ENCODE peak calls at places on chromosomes 5 and 9, in ten cellular contexts. U, T, L, D, J, K, A, H, E and Q are unnamed samples.

GRCh38 chr9:116271991-116272390 is 118.4 kb downstream of the PAPPA start:
- DNase-seq in U (no peak), T (no peak), L (no peak), D (no peak), J (no peak), K (no peak), A (no peak), H (no peak), E (no peak), Q (no peak)

GRCh38 chr5:38403407-38403806 is 145.0 kb downstream of the EGFLAM start:
- DNase-seq in U (no peak), T (no peak), L (peak; percentile 57), D (no peak), J (no peak), K (no peak), A (no peak), H (no peak), E (no peak), Q (peak; percentile 43)

GRCh38 chr5:14036514-14036913 is 92.0 kb upstream of the DNAH5 start:
- DNase-seq in U (no peak), T (no peak), L (peak; percentile 69), D (no peak), J (peak; percentile 52), K (peak; percentile 86), A (no peak), H (no peak), E (no peak), Q (no peak)

GRCh38 chr5:10220253-10220652 is 29.4 kb downstream of the ATPSCKMT start:
- DNase-seq in U (no peak), T (no peak), L (no peak), D (no peak), J (no peak), K (no peak), A (no peak), H (no peak), E (no peak), Q (no peak)

GRCh38 chr5:72134226-72134625 is 27.0 kb downstream of the MAP1B start:
- DNase-seq in U (no peak), T (no peak), L (no peak), D (no peak), J (no peak), K (no peak), A (no peak), H (no peak), E (no peak), Q (no peak)

GRCh38 chr9:98142925-98143481 is 24.0 kb upstream of the TRIM14 start:
- DNase-seq in U (peak; percentile 6), T (no peak), L (no peak), D (no peak), J (no peak), K (no peak), A (peak; percentile 51), H (no peak), E (no peak), Q (no peak)

GRCh38 chr5:122715095-122715494 is 59.8 kb upstream of the SNX2 start:
- DNase-seq in U (no peak), T (no peak), L (peak; percentile 6), D (no peak), J (no peak), K (peak; percentile 7), A (no peak), H (no peak), E (no peak), Q (no peak)

GRCh38 chr5:7795311-7795710 is 55.6 kb downstream of the CFAP90 start:
- DNase-seq in U (no peak), T (no peak), L (no peak), D (no peak), J (no peak), K (no peak), A (no peak), H (no peak), E (no peak), Q (no peak)

GRCh38 chr9:134325096-134325812 is 1.0 kb upstream of the RXRA start:
- DNase-seq in U (peak; percentile 65), T (no peak), L (peak; percentile 49), D (peak; percentile 81), J (peak; percentile 90), K (peak; percentile 39), A (peak; percentile 82), H (peak; percentile 81), E (no peak), Q (no peak)

GRCh38 chr9:97397220-97397619 is 14.7 kb upstream of the TDRD7 start:
- DNase-seq in U (no peak), T (no peak), L (no peak), D (no peak), J (peak; percentile 85), K (no peak), A (no peak), H (no peak), E (no peak), Q (no peak)

GRCh38 chr9:16784002-16784401 is 86.5 kb downstream of the BNC2 start:
- DNase-seq in U (no peak), T (no peak), L (no peak), D (no peak), J (no peak), K (no peak), A (no peak), H (no peak), E (no peak), Q (no peak)

GRCh38 chr5:77358566-77359205 is 133.4 kb downstream of the WDR41 start:
- DNase-seq in U (no peak), T (no peak), L (peak; percentile 66), D (no peak), J (no peak), K (no peak), A (no peak), H (peak; percentile 36), E (no peak), Q (no peak)

GRCh38 chr9:91392435-91392834 is 30.7 kb upstream of the AUH start:
- DNase-seq in U (no peak), T (no peak), L (no peak), D (no peak), J (no peak), K (no peak), A (no peak), H (no peak), E (no peak), Q (no peak)

GRCh38 chr9:26947736-26948135 is 694 bp upstream of the PLAA start:
- DNase-seq in U (no peak), T (no peak), L (no peak), D (no peak), J (no peak), K (no peak), A (no peak), H (no peak), E (no peak), Q (no peak)

GRCh38 chr9:85425153-85425611 is 316.6 kb downstream of the AGTPBP1 start:
- DNase-seq in U (peak; percentile 55), T (no peak), L (no peak), D (no peak), J (peak; percentile 78), K (peak; percentile 62), A (peak; percentile 55), H (peak; percentile 42), E (peak; percentile 45), Q (peak; percentile 34)

GRCh38 chr5:11888221-11888620 is 16.0 kb downstream of the CTNND2 start:
- DNase-seq in U (no peak), T (no peak), L (no peak), D (no peak), J (no peak), K (no peak), A (no peak), H (no peak), E (no peak), Q (no peak)

GRCh38 chr9:18396102-18396728 is 77.7 kb upstream of the ADAMTSL1 start:
- DNase-seq in U (no peak), T (no peak), L (peak; percentile 18), D (no peak), J (no peak), K (peak; percentile 24), A (no peak), H (no peak), E (no peak), Q (no peak)

GRCh38 chr9:89436963-89437625 is 60.8 kb downstream of the SEMA4D start:
- DNase-seq in U (peak; percentile 81), T (no peak), L (no peak), D (peak; percentile 65), J (no peak), K (no peak), A (peak; percentile 80), H (no peak), E (no peak), Q (peak; percentile 82)
- TF ChIP-seq POLR2A in U (no peak), T (no peak), L (no peak), D (no peak), J (no peak), K (no peak), A (no peak), H (no peak), E (no peak), Q (no peak)

GRCh38 chr9:70421272-70422180 is 7.1 kb upstream of the KLF9 start:
- DNase-seq in U (no peak), T (no peak), L (peak; percentile 54), D (no peak), J (no peak), K (no peak), A (no peak), H (peak; percentile 61), E (no peak), Q (no peak)

GRCh38 chr9:70421020-70421271 is 6.5 kb upstream of the KLF9 start:
- DNase-seq in U (no peak), T (no peak), L (no peak), D (no peak), J (no peak), K (no peak), A (no peak), H (no peak), E (no peak), Q (no peak)

GRCh38 chr9:70418822-70419545 is 4.5 kb upstream of the KLF9 start:
- DNase-seq in U (peak; percentile 95), T (no peak), L (peak; percentile 96), D (peak; percentile 98), J (peak; percentile 94), K (peak; percentile 95), A (peak; percentile 95), H (peak; percentile 98), E (peak; percentile 68), Q (peak; percentile 97)

GRCh38 chr9:70419546-70420266 is 5.2 kb upstream of the KLF9 start:
- DNase-seq in U (peak; percentile 96), T (no peak), L (peak; percentile 96), D (peak; percentile 98), J (peak; percentile 92), K (peak; percentile 95), A (peak; percentile 97), H (peak; percentile 98), E (peak; percentile 46), Q (peak; percentile 97)

GRCh38 chr9:70420267-70421019 is 6.0 kb upstream of the KLF9 start:
- DNase-seq in U (peak; percentile 92), T (no peak), L (peak; percentile 82), D (peak; percentile 95), J (peak; percentile 85), K (peak; percentile 76), A (peak; percentile 91), H (peak; percentile 96), E (peak; percentile 49), Q (peak; percentile 99)
- TF ChIP-seq POLR2A in U (peak; percentile 88), T (no peak), L (peak; percentile 87), D (no peak), J (peak; percentile 44), K (no peak), A (peak; percentile 36), H (peak; percentile 79), E (no peak), Q (peak; percentile 66)

GRCh38 chr5:100904259-100904822 is 1.3 kb upstream of the ST8SIA4 start:
- DNase-seq in U (peak; percentile 30), T (no peak), L (no peak), D (no peak), J (no peak), K (peak; percentile 18), A (peak; percentile 46), H (no peak), E (no peak), Q (peak; percentile 81)
- TF ChIP-seq POLR2A in U (no peak), T (no peak), L (no peak), D (no peak), J (no peak), K (no peak), A (no peak), H (no peak), E (peak; percentile 56), Q (no peak)

GRCh38 chr5:140633081-140633471 is at the start of gene CD14:
- DNase-seq in U (peak; percentile 71), T (no peak), L (no peak), D (peak; percentile 70), J (no peak), K (peak; percentile 79), A (peak; percentile 71), H (no peak), E (no peak), Q (peak; percentile 92)
- TF ChIP-seq POLR2A in U (no peak), T (no peak), L (no peak), D (no peak), J (no peak), K (no peak), A (no peak), H (no peak), E (no peak), Q (no peak)